ENCODE peak calls at places on chromosome 20, in four cellular contexts. One of them, this sample, is unnamed.

GRCh38 chr20:31678389-31679356 is 41.0 kb downstream of the COX4I2 start:
- DNase-seq in CD8-positive, alpha-beta T cell: no peak
- DNase-seq in Peyer's patch: no peak
- DNase-seq in neural progenitor cell: peak; percentile 54
- DNase-seq in this sample: no peak

GRCh38 chr20:607476-607875 is 2.6 kb downstream of the TCF15 start:
- DNase-seq in CD8-positive, alpha-beta T cell: no peak
- DNase-seq in Peyer's patch: no peak
- DNase-seq in neural progenitor cell: no peak
- DNase-seq in this sample: no peak

GRCh38 chr20:10313215-10313614 is 94.6 kb downstream of the SNAP25 start:
- DNase-seq in CD8-positive, alpha-beta T cell: no peak
- DNase-seq in Peyer's patch: no peak
- DNase-seq in neural progenitor cell: no peak
- DNase-seq in this sample: no peak

GRCh38 chr20:24731312-24731711 is 217.8 kb upstream of the CST7 start:
- DNase-seq in CD8-positive, alpha-beta T cell: no peak
- DNase-seq in Peyer's patch: no peak
- DNase-seq in neural progenitor cell: no peak
- DNase-seq in this sample: no peak

GRCh38 chr20:10798811-10799210 is 125.0 kb upstream of the JAG1 start:
- DNase-seq in CD8-positive, alpha-beta T cell: no peak
- DNase-seq in Peyer's patch: no peak
- DNase-seq in neural progenitor cell: no peak
- DNase-seq in this sample: no peak

GRCh38 chr20:50861012-50861411 is 66.2 kb downstream of the BCAS4 start:
- DNase-seq in CD8-positive, alpha-beta T cell: no peak
- DNase-seq in Peyer's patch: no peak
- DNase-seq in neural progenitor cell: peak; percentile 23
- DNase-seq in this sample: no peak

GRCh38 chr20:4167261-4168004 is 152.1 kb upstream of the RNF24 start:
- DNase-seq in CD8-positive, alpha-beta T cell: no peak
- DNase-seq in Peyer's patch: no peak
- DNase-seq in neural progenitor cell: peak; percentile 65
- DNase-seq in this sample: no peak

GRCh38 chr20:634526-634925 is 18.5 kb downstream of the SRXN1 start:
- DNase-seq in CD8-positive, alpha-beta T cell: no peak
- DNase-seq in Peyer's patch: no peak
- DNase-seq in neural progenitor cell: peak; percentile 65
- DNase-seq in this sample: no peak

GRCh38 chr20:31587545-31588389 is 17.3 kb upstream of the ID1 start:
- DNase-seq in CD8-positive, alpha-beta T cell: no peak
- DNase-seq in Peyer's patch: peak; percentile 66
- DNase-seq in neural progenitor cell: peak; percentile 47
- DNase-seq in this sample: no peak

GRCh38 chr20:39429716-39430115 is 467.6 kb downstream of the DHX35 start:
- DNase-seq in CD8-positive, alpha-beta T cell: no peak
- DNase-seq in Peyer's patch: no peak
- DNase-seq in neural progenitor cell: peak; percentile 27
- DNase-seq in this sample: no peak

GRCh38 chr20:11098888-11099287 is 425.1 kb upstream of the JAG1 start:
- DNase-seq in CD8-positive, alpha-beta T cell: no peak
- DNase-seq in Peyer's patch: peak; percentile 53
- DNase-seq in neural progenitor cell: peak; percentile 11
- DNase-seq in this sample: no peak

GRCh38 chr20:49187330-49188100 is 619 bp downstream of the STAU1 start:
- DNase-seq in CD8-positive, alpha-beta T cell: peak; percentile 17
- DNase-seq in Peyer's patch: peak; percentile 63
- DNase-seq in neural progenitor cell: peak; percentile 70
- DNase-seq in this sample: no peak

DNA sequence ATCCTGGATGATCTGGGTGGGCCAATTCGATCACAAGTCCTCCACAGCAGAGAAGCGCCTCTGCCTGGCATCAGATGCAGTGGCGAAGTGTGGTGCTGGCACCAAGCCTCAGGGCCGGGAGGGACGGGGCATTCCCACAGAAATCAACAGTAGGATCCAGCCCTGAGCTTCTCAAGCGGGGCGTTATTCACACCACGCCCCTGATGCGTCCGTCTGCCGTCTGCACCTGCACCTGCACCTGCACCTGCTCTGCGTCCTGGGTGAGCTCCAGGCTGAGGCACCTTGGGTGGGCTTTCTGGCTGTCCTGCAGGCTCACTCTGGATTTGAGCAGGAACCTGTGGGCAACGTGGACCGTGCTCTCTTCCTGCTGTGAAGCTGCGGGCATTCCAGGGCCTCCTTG is 13.8 kb upstream of the NTSR1 start:
- DNase-seq in CD8-positive, alpha-beta T cell: no peak
- DNase-seq in Peyer's patch: no peak
- DNase-seq in neural progenitor cell: no peak
- DNase-seq in this sample: no peak
- H3K4me1 ChIP-seq in CD8-positive, alpha-beta T cell: no peaks in the 10 kb centered on the region
- H3K4me1 ChIP-seq in Peyer's patch: no peaks in the 10 kb centered on the region
- H3K4me1 ChIP-seq in neural progenitor cell: peaks cover 3% of the 10 kb centered on the region
- H3K4me1 ChIP-seq in this sample: no peaks in the 10 kb centered on the region

GRCh38 chr20:59828478-59829414 is 104.7 kb downstream of the SYCP2 start:
- DNase-seq in CD8-positive, alpha-beta T cell: no peak
- DNase-seq in Peyer's patch: no peak
- DNase-seq in neural progenitor cell: no peak
- DNase-seq in this sample: no peak
- H3K4me1 ChIP-seq in CD8-positive, alpha-beta T cell: no peaks in the 10 kb centered on the region
- H3K4me1 ChIP-seq in Peyer's patch: peaks cover 41% of the 10 kb centered on the region
- H3K4me1 ChIP-seq in neural progenitor cell: no peaks in the 10 kb centered on the region
- H3K4me1 ChIP-seq in this sample: no peaks in the 10 kb centered on the region

GRCh38 chr20:34989118-34989517 is 33.5 kb downstream of the MYH7B start:
- DNase-seq in CD8-positive, alpha-beta T cell: no peak
- DNase-seq in Peyer's patch: no peak
- DNase-seq in neural progenitor cell: no peak
- DNase-seq in this sample: no peak
- H3K4me1 ChIP-seq in CD8-positive, alpha-beta T cell: no peaks in the 10 kb centered on the region
- H3K4me1 ChIP-seq in Peyer's patch: peaks cover 5% of the 10 kb centered on the region
- H3K4me1 ChIP-seq in neural progenitor cell: peaks cover 6% of the 10 kb centered on the region
- H3K4me1 ChIP-seq in this sample: no peaks in the 10 kb centered on the region

GRCh38 chr20:22962567-22963439 is 72.3 kb upstream of the SSTR4 start:
- DNase-seq in CD8-positive, alpha-beta T cell: no peak
- DNase-seq in Peyer's patch: no peak
- DNase-seq in neural progenitor cell: no peak
- DNase-seq in this sample: no peak

GRCh38 chr20:22963581-22963980 is 71.5 kb upstream of the SSTR4 start:
- DNase-seq in CD8-positive, alpha-beta T cell: no peak
- DNase-seq in Peyer's patch: no peak
- DNase-seq in neural progenitor cell: no peak
- DNase-seq in this sample: no peak

GRCh38 chr20:22966787-22967464 is 68.2 kb upstream of the SSTR4 start:
- DNase-seq in CD8-positive, alpha-beta T cell: no peak
- DNase-seq in Peyer's patch: no peak
- DNase-seq in neural progenitor cell: no peak
- DNase-seq in this sample: no peak
- H3K4me1 ChIP-seq in CD8-positive, alpha-beta T cell: no peaks in the 10 kb centered on the region
- H3K4me1 ChIP-seq in Peyer's patch: no peaks in the 10 kb centered on the region
- H3K4me1 ChIP-seq in neural progenitor cell: peaks cover 14% of the 10 kb centered on the region
- H3K4me1 ChIP-seq in this sample: no peaks in the 10 kb centered on the region

GRCh38 chr20:44633872-44634600 is 17.5 kb downstream of the ADA start:
- DNase-seq in CD8-positive, alpha-beta T cell: no peak
- DNase-seq in Peyer's patch: no peak
- DNase-seq in neural progenitor cell: no peak
- DNase-seq in this sample: no peak

GRCh38 chr20:44629017-44629385 is 22.5 kb downstream of the ADA start:
- DNase-seq in CD8-positive, alpha-beta T cell: no peak
- DNase-seq in Peyer's patch: no peak
- DNase-seq in neural progenitor cell: no peak
- DNase-seq in this sample: no peak

GRCh38 chr20:44629542-44629941 is 22.0 kb downstream of the ADA start:
- DNase-seq in CD8-positive, alpha-beta T cell: no peak
- DNase-seq in Peyer's patch: no peak
- DNase-seq in neural progenitor cell: no peak
- DNase-seq in this sample: no peak

GRCh38 chr20:44633187-44633851 is 18.2 kb downstream of the ADA start:
- DNase-seq in CD8-positive, alpha-beta T cell: no peak
- DNase-seq in Peyer's patch: no peak
- DNase-seq in neural progenitor cell: no peak
- DNase-seq in this sample: no peak

DNA sequence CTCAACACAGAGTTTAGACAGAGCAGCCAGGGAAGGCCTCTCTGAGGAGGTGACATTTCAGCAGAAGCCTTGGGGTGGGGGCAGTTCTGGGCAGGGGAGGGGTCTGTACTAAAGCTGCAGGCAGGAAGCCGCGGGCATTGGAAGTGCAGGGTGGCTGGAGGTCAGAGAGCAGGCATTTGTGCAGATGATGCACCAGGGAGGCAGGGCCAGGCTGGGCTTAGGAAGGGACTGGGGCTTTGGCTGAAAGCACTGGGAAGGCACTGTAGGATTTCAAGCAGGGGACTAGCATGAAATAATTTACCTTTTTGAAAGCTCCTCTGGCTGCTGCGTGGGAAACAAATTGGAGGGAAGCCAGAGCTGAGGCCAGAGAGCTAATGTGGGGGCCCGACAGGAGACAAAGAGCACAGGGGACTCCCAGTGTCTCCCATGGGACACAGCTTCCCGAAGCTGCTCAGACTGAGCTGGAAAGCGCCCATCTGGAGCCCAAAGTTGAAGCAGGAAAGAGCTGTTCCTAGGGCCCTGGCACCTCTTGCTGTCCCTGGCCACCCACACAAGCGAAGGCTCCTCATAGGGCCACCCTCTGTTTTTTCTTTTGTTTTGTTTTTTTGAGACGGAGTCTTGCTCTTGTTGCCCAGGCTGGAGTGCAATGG is 19.3 kb downstream of the ADA start:
- DNase-seq in CD8-positive, alpha-beta T cell: no peak
- DNase-seq in Peyer's patch: no peak
- DNase-seq in neural progenitor cell: no peak
- DNase-seq in this sample: no peak
- H3K4me1 ChIP-seq in CD8-positive, alpha-beta T cell: no peaks in the 10 kb centered on the region
- H3K4me1 ChIP-seq in Peyer's patch: no peaks in the 10 kb centered on the region
- H3K4me1 ChIP-seq in neural progenitor cell: no peaks in the 10 kb centered on the region
- H3K4me1 ChIP-seq in this sample: no peaks in the 10 kb centered on the region

GRCh38 chr20:19998990-19999705 is 18.0 kb upstream of the NAA20 start:
- DNase-seq in CD8-positive, alpha-beta T cell: no peak
- DNase-seq in Peyer's patch: no peak
- DNase-seq in neural progenitor cell: no peak
- DNase-seq in this sample: no peak
- H3K4me1 ChIP-seq in CD8-positive, alpha-beta T cell: no peaks in the 10 kb centered on the region
- H3K4me1 ChIP-seq in Peyer's patch: peaks cover 21% of the 10 kb centered on the region
- H3K4me1 ChIP-seq in neural progenitor cell: no peaks in the 10 kb centered on the region
- H3K4me1 ChIP-seq in this sample: no peaks in the 10 kb centered on the region

GRCh38 chr20:57321142-57321541 is 8.5 kb upstream of the SPO11 start:
- DNase-seq in CD8-positive, alpha-beta T cell: no peak
- DNase-seq in Peyer's patch: no peak
- DNase-seq in neural progenitor cell: no peak
- DNase-seq in this sample: no peak

GRCh38 chr20:57319584-57319983 is 10.0 kb upstream of the SPO11 start:
- DNase-seq in CD8-positive, alpha-beta T cell: no peak
- DNase-seq in Peyer's patch: no peak
- DNase-seq in neural progenitor cell: no peak
- DNase-seq in this sample: no peak

GRCh38 chr20:57322476-57322875 is 7.1 kb upstream of the SPO11 start:
- DNase-seq in CD8-positive, alpha-beta T cell: no peak
- DNase-seq in Peyer's patch: no peak
- DNase-seq in neural progenitor cell: no peak
- DNase-seq in this sample: no peak

GRCh38 chr20:57317789-57318371 is 11.7 kb upstream of the SPO11 start:
- DNase-seq in CD8-positive, alpha-beta T cell: no peak
- DNase-seq in Peyer's patch: no peak
- DNase-seq in neural progenitor cell: no peak
- DNase-seq in this sample: no peak

DNA sequence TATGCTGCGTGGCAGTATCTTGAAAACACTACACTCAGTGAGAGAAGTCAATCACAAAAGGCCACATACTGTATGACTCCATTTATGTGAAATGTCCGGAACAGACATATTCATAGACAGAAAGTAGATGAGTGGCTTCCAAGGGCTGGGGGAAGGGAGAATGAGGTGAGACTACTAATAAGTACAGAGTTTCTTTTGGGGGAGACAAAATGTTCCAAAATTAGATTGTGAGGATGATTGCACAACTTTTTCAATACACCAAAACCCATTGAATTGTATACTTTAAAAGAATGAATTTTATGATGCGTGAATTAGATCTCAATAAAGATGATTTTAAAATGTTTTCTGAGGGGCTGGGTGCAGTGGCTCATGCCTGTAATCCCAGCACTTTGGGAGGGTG is 9.2 kb upstream of the SPO11 start:
- DNase-seq in CD8-positive, alpha-beta T cell: no peak
- DNase-seq in Peyer's patch: no peak
- DNase-seq in neural progenitor cell: no peak
- DNase-seq in this sample: no peak
- H3K4me1 ChIP-seq in CD8-positive, alpha-beta T cell: no peaks in the 10 kb centered on the region
- H3K4me1 ChIP-seq in Peyer's patch: no peaks in the 10 kb centered on the region
- H3K4me1 ChIP-seq in neural progenitor cell: peaks cover 20% of the 10 kb centered on the region
- H3K4me1 ChIP-seq in this sample: no peaks in the 10 kb centered on the region

GRCh38 chr20:23301436-23302050 is 49.0 kb upstream of the NXT1 start:
- DNase-seq in CD8-positive, alpha-beta T cell: no peak
- DNase-seq in Peyer's patch: no peak
- DNase-seq in neural progenitor cell: no peak
- DNase-seq in this sample: no peak
- H3K4me1 ChIP-seq in CD8-positive, alpha-beta T cell: no peaks in the 10 kb centered on the region
- H3K4me1 ChIP-seq in Peyer's patch: no peaks in the 10 kb centered on the region
- H3K4me1 ChIP-seq in neural progenitor cell: peaks cover 9% of the 10 kb centered on the region
- H3K4me1 ChIP-seq in this sample: no peaks in the 10 kb centered on the region

GRCh38 chr20:20483328-20483727 is 115.4 kb downstream of the INSM1 start:
- DNase-seq in CD8-positive, alpha-beta T cell: no peak
- DNase-seq in Peyer's patch: no peak
- DNase-seq in neural progenitor cell: no peak
- DNase-seq in this sample: no peak
- H3K4me1 ChIP-seq in CD8-positive, alpha-beta T cell: no peaks in the 10 kb centered on the region
- H3K4me1 ChIP-seq in Peyer's patch: no peaks in the 10 kb centered on the region
- H3K4me1 ChIP-seq in neural progenitor cell: peaks cover 2% of the 10 kb centered on the region
- H3K4me1 ChIP-seq in this sample: no peaks in the 10 kb centered on the region